ENCODE peak calls at places on chromosomes 6 and 20, in eight cellular contexts. W, N, H, U, O, V, E and K are unnamed samples.

GRCh38 chr6:157652601-157653363 is 170.3 kb upstream of the SNX9 start:
- DNase-seq in E (no peak), N (no peak), W (no peak), U (no peak), H (no peak), O (no peak), V (no peak), K (no peak)

GRCh38 chr6:21201673-21202430 is 391.7 kb upstream of the SOX4 start:
- DNase-seq in V (no peak), E (no peak), H (no peak), W (no peak), O (no peak), U (no peak), N (no peak), K (no peak)

GRCh38 chr6:39836621-39837020 is 44.4 kb downstream of the DAAM2 start:
- DNase-seq in V (no peak), N (no peak), E (no peak), U (no peak), H (no peak), W (peak; percentile 63), O (peak; percentile 14), K (no peak)

GRCh38 chr6:17865798-17866725 is 121.4 kb downstream of the KIF13A start:
- DNase-seq in O (peak; percentile 95), V (peak; percentile 61), W (peak; percentile 90), E (peak; percentile 38), U (peak; percentile 76), H (peak; percentile 65), N (no peak), K (no peak)

GRCh38 chr6:28068067-28068466 is 12.3 kb upstream of the ZNF165 start:
- DNase-seq in V (no peak), H (no peak), U (no peak), W (no peak), N (no peak), O (no peak), E (no peak), K (no peak)

GRCh38 chr20:23084282-23084844 is 1.8 kb downstream of the CD93 start:
- DNase-seq in U (no peak), E (no peak), H (no peak), V (no peak), N (no peak), O (no peak), W (no peak), K (no peak)

GRCh38 chr6:113591896-113592827 is 265.0 kb upstream of the MARCKS start:
- DNase-seq in W (no peak), H (no peak), N (no peak), E (no peak), V (peak; percentile 21), U (no peak), O (peak; percentile 31), K (no peak)

GRCh38 chr6:35237466-35237865 is 22.1 kb upstream of the ZNF76 start:
- DNase-seq in U (no peak), E (no peak), W (no peak), H (no peak), O (no peak), V (no peak), N (no peak), K (no peak)

GRCh38 chr20:48910360-48910781 is 11.1 kb upstream of the ARFGEF2 start:
- DNase-seq in H (no peak), N (no peak), V (no peak), O (no peak), E (no peak), U (no peak), W (no peak), K (peak; percentile 67)

GRCh38 chr6:144896296-144896695 is 611.2 kb downstream of the UTRN start:
- DNase-seq in W (no peak), E (no peak), V (no peak), H (no peak), U (no peak), O (no peak), N (no peak), K (no peak)

GRCh38 chr6:158697798-158698197 is 47.9 kb downstream of the SYTL3 start:
- DNase-seq in N (no peak), U (no peak), V (no peak), W (peak; percentile 92), O (peak; percentile 72), H (no peak), E (no peak), K (no peak)

GRCh38 chr20:21613512-21613911 is 92.0 kb upstream of the PAX1 start:
- DNase-seq in W (no peak), U (no peak), H (no peak), V (no peak), N (no peak), E (no peak), O (no peak), K (no peak)

GRCh38 chr6:5619249-5619648 is 357.9 kb downstream of the FARS2 start:
- DNase-seq in U (no peak), E (no peak), O (no peak), H (no peak), W (no peak), V (no peak), N (no peak), K (no peak)

GRCh38 chr20:59566631-59567524 is 37.5 kb upstream of the PHACTR3 start:
- DNase-seq in U (no peak), W (no peak), N (no peak), V (no peak), H (no peak), E (no peak), O (no peak), K (no peak)

GRCh38 chr6:97813881-97814280 is 530.9 kb upstream of the MMS22L start:
- DNase-seq in V (no peak), E (no peak), W (no peak), U (no peak), H (no peak), O (no peak), N (peak; percentile 19), K (no peak)

GRCh38 chr6:154592199-154592860 is 81.8 kb upstream of the CNKSR3 start:
- DNase-seq in W (no peak), E (no peak), U (no peak), N (no peak), O (no peak), H (no peak), V (no peak), K (no peak)

GRCh38 chr6:3455490-3456394 is 1.1 kb downstream of the SLC22A23 start:
- DNase-seq in N (peak; percentile 68), W (no peak), O (no peak), H (no peak), U (no peak), V (peak; percentile 29), E (peak; percentile 44), K (no peak)

GRCh38 chr6:127298475-127298874 is 31.8 kb downstream of the RNF146 start:
- DNase-seq in N (no peak), W (no peak), U (no peak), V (no peak), H (no peak), E (no peak), O (no peak), K (no peak)

GRCh38 chr6:158766621-158767435 is 52.3 kb downstream of the EZR start:
- DNase-seq in V (no peak), O (no peak), W (no peak), N (no peak), U (no peak), E (peak; percentile 26), H (no peak), K (no peak)

GRCh38 chr6:138550346-138550767 is 51.1 kb upstream of the NHSL1 start:
- DNase-seq in U (no peak), V (no peak), O (no peak), E (no peak), N (no peak), H (no peak), W (no peak), K (no peak)

GRCh38 chr6:44276667-44277640 is 6.7 kb downstream of the TMEM151B start:
- DNase-seq in W (no peak), O (no peak), N (no peak), V (no peak), H (no peak), E (no peak), U (no peak), K (no peak)